ENCODE peak calls at places on chromosomes 12 and 14, in nine cellular contexts. R, W, F, O, K, V, M, G and X are unnamed samples.
A peak's percentile ranks its signal among the peaks of the same experiment; 100 is the strongest.

GRCh38 chr14:23284654-23285529 is 1.0 kb downstream of the HOMEZ start:
- DNase-seq in R (peak; percentile 57), W (no peak), F (peak; percentile 27), O (peak; percentile 41), K (no peak), V (no peak), M (no peak), G (no peak), X (no peak)

GRCh38 chr12:94404854-94405253 is 54.8 kb downstream of the CEP83 start:
- DNase-seq in R (no peak), W (no peak), F (no peak), O (no peak), K (no peak), V (no peak), M (no peak), G (no peak), X (no peak)

GRCh38 chr12:48197967-48198618 is 5.0 kb downstream of the OR10AD1 start:
- DNase-seq in R (peak; percentile 92), W (peak; percentile 97), F (peak; percentile 96), O (peak; percentile 85), K (peak; percentile 98), V (peak; percentile 98), M (peak; percentile 98), G (peak; percentile 92), X (peak; percentile 79)

GRCh38 chr12:1518763-1519516 is 75.4 kb downstream of the FBXL14 start:
- DNase-seq in R (peak; percentile 93), W (no peak), F (no peak), O (peak; percentile 83), K (no peak), V (peak; percentile 54), M (no peak), G (no peak), X (no peak)

GRCh38 chr14:26370118-26370517 is 227.7 kb downstream of the NOVA1 start:
- DNase-seq in R (no peak), W (no peak), F (no peak), O (peak; percentile 74), K (no peak), V (no peak), M (no peak), G (no peak), X (no peak)

GRCh38 chr12:92955997-92956663 is 27.0 kb upstream of the EEA1 start:
- DNase-seq in R (peak; percentile 87), W (no peak), F (no peak), O (peak; percentile 42), K (no peak), V (no peak), M (no peak), G (no peak), X (no peak)

GRCh38 chr12:46763230-46763629 is 62.6 kb downstream of the SLC38A4 start:
- DNase-seq in R (no peak), W (no peak), F (no peak), O (no peak), K (no peak), V (no peak), M (no peak), G (no peak), X (no peak)

GRCh38 chr12:55728185-55728931 is 451 bp downstream of the CD63 start:
- DNase-seq in R (peak; percentile 44), W (no peak), F (peak; percentile 83), O (peak; percentile 64), K (peak; percentile 68), V (peak; percentile 93), M (peak; percentile 83), G (peak; percentile 79), X (no peak)

GRCh38 chr12:34379142-34379541 is 356.8 kb downstream of the ALG10 start:
- DNase-seq in R (no peak), W (no peak), F (no peak), O (no peak), K (no peak), V (no peak), M (no peak), G (no peak), X (no peak)
- H3K9me3 ChIP-seq in R (peaks cover 53% of the 10 kb centered on the region), W (no peaks in the 10 kb centered on the region), F (no peaks in the 10 kb centered on the region), O (no peaks in the 10 kb centered on the region), K (no peaks in the 10 kb centered on the region), V (peaks cover 98% of the 10 kb centered on the region), M (no peaks in the 10 kb centered on the region), G (peaks cover 99% of the 10 kb centered on the region), X (no peaks in the 10 kb centered on the region)

GRCh38 chr12:68776976-68777610 is 30.9 kb upstream of the MDM2 start:
- DNase-seq in R (no peak), W (no peak), F (no peak), O (no peak), K (no peak), V (no peak), M (no peak), G (peak; percentile 80), X (no peak)
- H3K4me1 ChIP-seq in R (peaks cover 16% of the 10 kb centered on the region), W (no peaks in the 10 kb centered on the region), F (no peaks in the 10 kb centered on the region), O (no peaks in the 10 kb centered on the region), K (no peaks in the 10 kb centered on the region), V (no peaks in the 10 kb centered on the region), M (no peaks in the 10 kb centered on the region), G (peaks cover 3% of the 10 kb centered on the region), X (peaks cover 15% of the 10 kb centered on the region)

GRCh38 chr12:34301251-34302130 is 279.2 kb downstream of the ALG10 start:
- DNase-seq in R (no peak), W (no peak), F (no peak), O (no peak), K (no peak), V (peak; percentile 56), M (no peak), G (no peak), X (no peak)
- H3K9me3 ChIP-seq in R (peaks cover 85% of the 10 kb centered on the region), W (no peaks in the 10 kb centered on the region), F (peaks cover 11% of the 10 kb centered on the region), O (peaks cover 7% of the 10 kb centered on the region), K (no peaks in the 10 kb centered on the region), V (peaks cover 47% of the 10 kb centered on the region), M (no peaks in the 10 kb centered on the region), G (peaks cover 99% of the 10 kb centered on the region), X (no peaks in the 10 kb centered on the region)

GRCh38 chr14:102486513-102487203 is 22.9 kb downstream of the ANKRD9 start:
- DNase-seq in R (no peak), W (no peak), F (no peak), O (no peak), K (no peak), V (peak; percentile 53), M (no peak), G (peak; percentile 41), X (no peak)
- H3K4me1 ChIP-seq in R (peaks cover 20% of the 10 kb centered on the region), W (peaks cover 4% of the 10 kb centered on the region), F (no peaks in the 10 kb centered on the region), O (peaks cover 5% of the 10 kb centered on the region), K (peaks cover 21% of the 10 kb centered on the region), V (peaks cover 11% of the 10 kb centered on the region), M (no peaks in the 10 kb centered on the region), G (peaks cover 9% of the 10 kb centered on the region), X (no peaks in the 10 kb centered on the region)

DNA sequence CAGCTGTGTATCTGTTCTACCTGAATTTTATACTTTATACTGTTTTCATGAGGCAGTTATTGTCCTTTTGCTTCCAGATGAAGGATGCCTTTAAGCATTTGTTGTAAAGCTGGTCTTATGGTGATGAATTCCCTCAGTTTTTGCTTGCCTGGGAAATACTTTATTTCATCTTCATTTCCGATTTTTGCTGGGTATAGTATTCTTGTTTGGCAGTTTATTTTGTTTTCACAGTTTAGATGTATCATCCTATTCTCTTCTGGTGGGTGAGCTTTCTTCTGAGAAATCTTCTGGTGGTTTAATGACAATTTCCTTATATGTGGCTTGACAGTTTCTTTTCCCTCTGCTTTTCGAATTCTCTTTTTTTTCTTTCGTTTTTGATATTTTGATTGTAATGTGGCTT is 188.1 kb downstream of the NUBPL start:
- DNase-seq in R (no peak), W (no peak), F (no peak), O (no peak), K (no peak), V (no peak), M (no peak), G (no peak), X (no peak)
- H3K9me3 ChIP-seq in R (peaks cover 7% of the 10 kb centered on the region), W (peaks cover 24% of the 10 kb centered on the region), F (peaks cover 32% of the 10 kb centered on the region), O (peaks cover 28% of the 10 kb centered on the region), K (no peaks in the 10 kb centered on the region), V (peaks cover 27% of the 10 kb centered on the region), M (peaks cover 10% of the 10 kb centered on the region), G (no peaks in the 10 kb centered on the region), X (no peaks in the 10 kb centered on the region)

GRCh38 chr12:15778126-15778525 is 11.1 kb downstream of the EPS8 start:
- DNase-seq in R (peak; percentile 59), W (no peak), F (no peak), O (no peak), K (no peak), V (no peak), M (no peak), G (no peak), X (no peak)
- H3K4me1 ChIP-seq in R (peaks cover 32% of the 10 kb centered on the region), W (peaks cover 18% of the 10 kb centered on the region), F (no peaks in the 10 kb centered on the region), O (peaks cover 9% of the 10 kb centered on the region), K (no peaks in the 10 kb centered on the region), V (peaks cover 11% of the 10 kb centered on the region), M (no peaks in the 10 kb centered on the region), G (no peaks in the 10 kb centered on the region), X (no peaks in the 10 kb centered on the region)

DNA sequence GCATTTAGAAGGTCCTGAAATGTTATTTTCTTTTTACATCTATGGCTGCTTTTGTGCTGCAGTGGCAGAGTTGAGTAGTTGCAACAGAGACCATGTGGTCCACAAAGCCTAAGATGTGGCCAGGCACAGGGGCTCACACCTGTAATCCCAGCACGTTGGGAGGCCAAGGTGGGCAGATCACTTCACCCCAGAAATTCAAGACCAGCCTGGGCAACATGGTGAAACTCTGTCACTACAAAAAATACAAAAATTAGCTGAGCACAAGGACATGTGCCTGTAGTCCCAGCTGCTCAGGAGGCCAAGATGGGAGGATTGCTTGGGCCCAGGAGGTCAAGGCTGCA is 13.4 kb downstream of the USP30 start:
- DNase-seq in R (no peak), W (no peak), F (no peak), O (no peak), K (no peak), V (no peak), M (no peak), G (no peak), X (no peak)
- H3K9me3 ChIP-seq in R (no peaks in the 10 kb centered on the region), W (no peaks in the 10 kb centered on the region), F (no peaks in the 10 kb centered on the region), O (no peaks in the 10 kb centered on the region), K (no peaks in the 10 kb centered on the region), V (no peaks in the 10 kb centered on the region), M (no peaks in the 10 kb centered on the region), G (peaks cover 2% of the 10 kb centered on the region), X (no peaks in the 10 kb centered on the region)

DNA sequence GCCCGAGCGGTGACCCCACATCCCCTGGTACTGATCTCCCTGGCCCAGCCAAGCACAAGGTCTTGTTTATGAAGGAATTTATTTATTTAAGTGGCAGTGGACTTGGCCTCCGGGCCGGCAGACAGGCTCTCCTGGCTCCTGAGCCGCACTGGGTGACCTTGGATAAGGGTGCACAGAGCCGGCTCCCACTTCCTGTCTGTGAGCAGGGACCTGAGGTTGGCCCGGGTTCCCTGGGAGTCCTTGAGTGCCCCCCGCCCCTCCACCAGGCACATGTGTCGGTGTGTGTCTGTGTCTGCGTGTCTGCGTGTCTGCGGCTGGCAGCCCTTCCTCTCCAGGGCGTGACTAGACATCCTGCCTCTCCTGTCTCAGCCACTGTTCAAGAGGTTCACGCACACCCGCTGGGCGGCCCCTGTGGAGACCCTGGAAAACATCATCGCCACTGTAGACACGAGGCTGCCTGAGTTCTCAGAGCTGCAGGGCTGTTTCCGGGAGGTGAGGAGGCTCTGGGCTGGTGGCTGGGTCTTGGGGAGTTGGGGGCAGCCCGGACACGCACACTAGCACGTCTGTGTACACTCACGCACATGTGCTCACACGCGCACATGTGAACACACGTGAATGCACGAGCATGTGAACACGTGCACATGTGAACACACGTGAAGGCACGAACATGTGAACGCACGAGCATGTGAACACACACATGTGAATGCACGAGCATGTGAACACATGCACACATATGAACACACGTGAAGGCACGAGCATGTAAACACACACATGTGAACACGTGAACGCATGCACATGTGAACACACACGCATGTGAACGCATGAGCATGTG is 9.3 kb downstream of the TNFAIP2 start:
- DNase-seq in R (no peak), W (no peak), F (peak; percentile 22), O (peak; percentile 46), K (no peak), V (no peak), M (no peak), G (no peak), X (no peak)
- H3K4me1 ChIP-seq in R (peaks cover 40% of the 10 kb centered on the region), W (no peaks in the 10 kb centered on the region), F (peaks cover 13% of the 10 kb centered on the region), O (peaks cover 79% of the 10 kb centered on the region), K (peaks cover 12% of the 10 kb centered on the region), V (no peaks in the 10 kb centered on the region), M (no peaks in the 10 kb centered on the region), G (peaks cover 27% of the 10 kb centered on the region), X (no peaks in the 10 kb centered on the region)